ENCODE peak calls at places on chromosome 5, in seven cellular contexts. K is H1, A is GM12892, Z is SK-N-SH, V is HepG2, T is GM12878, S is K562. L is an unnamed sample.

GRCh38 chr5:59275170-59275536 is 618.4 kb downstream of the PDE4D start:
- DNase-seq in K (no peak), A (no peak), Z (no peak), V (no peak), T (no peak), S (no peak), L (no peak)

GRCh38 chr5:160007610-160008009 is 1.3 kb upstream of the TTC1 start:
- DNase-seq in K (no peak), A (no peak), Z (no peak), V (no peak), T (no peak), S (no peak), L (no peak)

GRCh38 chr5:63323926-63324325 is 638.3 kb downstream of the HTR1A start:
- DNase-seq in K (no peak), A (no peak), Z (no peak), V (no peak), T (no peak), S (no peak), L (no peak)

GRCh38 chr5:52787600-52788504 is at the start of the genes ITGA1 and PELO:
- DNase-seq in K (peak; percentile 51), A (peak; percentile 18), Z (peak; percentile 87), V (peak; percentile 86), T (no peak), S (no peak), L (peak; percentile 21)

GRCh38 chr5:160363661-160364060 is 6.8 kb downstream of the C1QTNF2 start:
- DNase-seq in K (no peak), A (no peak), Z (no peak), V (no peak), T (no peak), S (peak; percentile 51), L (no peak)

GRCh38 chr5:73596705-73597328 is 29.2 kb upstream of the ARHGEF28 start:
- DNase-seq in K (no peak), A (no peak), Z (peak; percentile 16), V (peak; percentile 60), T (no peak), S (peak; percentile 23), L (no peak)

GRCh38 chr5:9831823-9832222 is 201.7 kb upstream of the TAS2R1 start:
- DNase-seq in K (no peak), A (no peak), Z (no peak), V (no peak), T (no peak), S (no peak), L (no peak)

GRCh38 chr5:10601246-10602030 is 37.6 kb downstream of the ANKRD33B start:
- DNase-seq in K (no peak), A (no peak), Z (peak; percentile 88), V (peak; percentile 47), T (no peak), S (peak; percentile 55), L (no peak)

GRCh38 chr5:67166460-67166871 is 30.1 kb downstream of the CD180 start:
- DNase-seq in K (no peak), A (peak; percentile 56), Z (no peak), V (no peak), T (no peak), S (no peak), L (peak; percentile 60)

GRCh38 chr5:539469-540214 is 15.4 kb upstream of the SLC9A3 start:
- DNase-seq in K (no peak), A (no peak), Z (no peak), V (no peak), T (no peak), S (no peak), L (no peak)

GRCh38 chr5:53994148-53994547 is 316.2 kb downstream of the ARL15 start:
- DNase-seq in K (no peak), A (no peak), Z (no peak), V (no peak), T (no peak), S (no peak), L (no peak)

GRCh38 chr5:58016329-58016728 is 443.6 kb downstream of the PLK2 start:
- DNase-seq in K (no peak), A (no peak), Z (no peak), V (no peak), T (no peak), S (no peak), L (no peak)

GRCh38 chr5:1885476-1885755 is 2.7 kb upstream of the IRX4 start:
- DNase-seq in K (no peak), A (no peak), Z (no peak), V (no peak), T (no peak), S (no peak), L (no peak)

GRCh38 chr5:136062563-136063274 is 33.9 kb downstream of the TGFBI start:
- DNase-seq in K (no peak), A (no peak), Z (no peak), V (peak; percentile 69), T (no peak), S (peak; percentile 63), L (no peak)

GRCh38 chr5:18881615-18882014 is 1106.4 kb downstream of the CDH18 start:
- DNase-seq in K (no peak), A (no peak), Z (no peak), V (no peak), T (no peak), S (no peak), L (no peak)

GRCh38 chr5:133527311-133527710 is 85.0 kb downstream of the FSTL4 start:
- DNase-seq in K (no peak), A (no peak), Z (no peak), V (no peak), T (no peak), S (no peak), L (no peak)

GRCh38 chr5:74507596-74507995 is 132.9 kb downstream of the ENC1 start:
- DNase-seq in K (no peak), A (no peak), Z (peak; percentile 30), V (no peak), T (no peak), S (no peak), L (no peak)

GRCh38 chr5:159106569-159107282 is 7.0 kb upstream of the EBF1 start:
- DNase-seq in K (no peak), A (no peak), Z (peak; percentile 91), V (peak; percentile 24), T (no peak), S (peak; percentile 77), L (peak; percentile 65)

GRCh38 chr5:40679071-40679997 is at the start of gene PTGER4:
- DNase-seq in K (no peak), A (peak; percentile 70), Z (peak; percentile 89), V (peak; percentile 32), T (peak; percentile 34), S (peak; percentile 97), L (peak; percentile 59)

GRCh38 chr5:135040331-135041144 is 6.5 kb upstream of the PITX1 start:
- DNase-seq in K (no peak), A (no peak), Z (peak; percentile 77), V (no peak), T (no peak), S (no peak), L (no peak)

GRCh38 chr5:133682496-133682895 is 70.2 kb upstream of the FSTL4 start:
- DNase-seq in K (no peak), A (no peak), Z (no peak), V (no peak), T (no peak), S (no peak), L (no peak)

GRCh38 chr5:179268966-179269693 is 76.1 kb downstream of the ADAMTS2 start:
- DNase-seq in K (no peak), A (no peak), Z (no peak), V (no peak), T (no peak), S (no peak), L (no peak)

GRCh38 chr5:115124741-115125140 is 45.0 kb downstream of the TRIM36 start:
- DNase-seq in K (no peak), A (no peak), Z (no peak), V (no peak), T (no peak), S (no peak), L (no peak)

DNA sequence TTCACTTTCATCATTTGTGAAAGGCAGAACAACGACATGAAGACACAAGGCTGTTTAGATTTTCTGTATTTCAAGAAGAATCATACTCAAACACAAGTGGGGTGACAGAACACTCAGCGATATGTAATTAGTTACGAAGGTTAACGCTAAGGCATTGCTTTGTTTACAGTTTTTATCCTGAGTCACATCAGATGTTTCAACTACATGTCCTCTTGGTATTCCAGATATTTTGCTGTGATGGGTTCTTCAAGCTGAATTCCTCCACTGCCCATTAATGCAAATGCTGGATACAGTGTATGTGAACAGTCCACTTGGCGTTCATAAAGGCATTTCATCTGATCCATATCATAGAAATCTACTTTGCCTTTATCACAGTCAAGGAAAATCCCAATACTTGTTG is 43.4 kb downstream of the TRIM36 start:
- DNase-seq in K (no peak), A (no peak), Z (no peak), V (no peak), T (no peak), S (no peak), L (no peak)
- TF ChIP-seq TAF1 in K (no peak), A (no peak), Z (no peak), V (no peak), T (no peak), S (no peak), L (no peak)

GRCh38 chr5:132072070-132072469 is 1.5 kb upstream of the CSF2 start:
- DNase-seq in K (no peak), A (no peak), Z (no peak), V (no peak), T (no peak), S (peak; percentile 35), L (no peak)

GRCh38 chr5:132072508-132072907 is 1.1 kb upstream of the CSF2 start:
- DNase-seq in K (no peak), A (no peak), Z (no peak), V (no peak), T (no peak), S (no peak), L (no peak)

GRCh38 chr5:132074772-132075718 is 1.5 kb downstream of the CSF2 start:
- DNase-seq in K (no peak), A (no peak), Z (no peak), V (no peak), T (no peak), S (peak; percentile 53), L (no peak)

GRCh38 chr5:132074091-132074771 is 642 bp downstream of the CSF2 start:
- DNase-seq in K (no peak), A (no peak), Z (no peak), V (no peak), T (no peak), S (no peak), L (no peak)

GRCh38 chr5:132073231-132074013 is at the start of gene CSF2:
- DNase-seq in K (no peak), A (no peak), Z (no peak), V (peak; percentile 45), T (no peak), S (no peak), L (no peak)
- TF ChIP-seq TAF1 in K (no peak), A (no peak), Z (no peak), V (no peak), T (no peak), S (no peak), L (no peak)

DNA sequence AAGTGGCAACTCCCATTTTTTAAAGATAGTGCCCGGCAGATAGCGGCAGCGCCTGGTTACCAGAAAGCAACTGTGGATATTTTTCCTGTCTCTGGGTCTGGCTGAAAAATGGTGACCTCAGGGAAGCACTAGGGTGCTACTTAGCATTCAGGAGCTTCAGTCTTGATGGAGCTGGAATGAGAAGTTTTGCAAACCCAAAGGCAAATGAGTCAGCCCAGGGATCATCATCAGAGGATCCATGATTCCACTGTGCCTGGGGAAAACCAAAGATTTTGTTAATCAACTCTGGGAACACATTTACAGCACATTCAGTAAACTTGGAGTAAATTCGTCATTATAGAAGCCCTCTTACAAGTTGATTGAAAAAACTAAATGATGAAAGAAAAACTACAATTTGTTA is 26.7 kb downstream of the F2R start:
- DNase-seq in K (no peak), A (no peak), Z (no peak), V (no peak), T (no peak), S (no peak), L (no peak)
- TF ChIP-seq TAF1 in K (no peak), A (no peak), Z (no peak), V (no peak), T (no peak), S (no peak), L (no peak)

GRCh38 chr5:24918676-24919075 is 273.9 kb upstream of the CDH10 start:
- DNase-seq in K (no peak), A (no peak), Z (no peak), V (no peak), T (no peak), S (no peak), L (no peak)
- TF ChIP-seq TAF1 in K (no peak), A (no peak), Z (no peak), V (no peak), T (no peak), S (no peak), L (no peak)